ENCODE peak calls at places on chromosomes 5 and 9, in seven cellular contexts. M, A, Z, O, Q, I and R are unnamed samples.

GRCh38 chr9:87270241-87271234 is 227.1 kb upstream of the DAPK1 start:
- DNase-seq in Z (no peak), M (no peak), I (peak), O (no peak), Q (peak), A (no peak), R (no peak)

GRCh38 chr5:137735531-137736284 is at the start of gene KLHL3:
- DNase-seq in I (peak), A (peak), M (no peak), O (no peak), Z (no peak), Q (peak), R (peak)

GRCh38 chr5:133407277-133407632 is 205.1 kb downstream of the FSTL4 start:
- DNase-seq in M (no peak), Q (no peak), A (no peak), I (no peak), Z (no peak), O (no peak), R (no peak)

GRCh38 chr5:43555895-43556606 is 826 bp downstream of the PAIP1 start:
- DNase-seq in I (peak), M (peak), Z (peak), O (peak), Q (peak), A (no peak), R (peak)

GRCh38 chr5:90803891-90804290 is 245.3 kb downstream of the ADGRV1 start:
- DNase-seq in I (no peak), A (no peak), M (no peak), Z (no peak), Q (no peak), O (no peak), R (no peak)

GRCh38 chr5:54007822-54008777 is 302.3 kb downstream of the ARL15 start:
- DNase-seq in A (no peak), Z (no peak), Q (peak), M (no peak), I (no peak), O (no peak), R (no peak)

GRCh38 chr5:159510282-159510681 is 180.0 kb upstream of the IL12B start:
- DNase-seq in I (peak), O (no peak), A (no peak), Q (peak), Z (no peak), M (no peak), R (peak)

GRCh38 chr5:103424453-103425205 is 138.0 kb downstream of the NUDT12 start:
- DNase-seq in O (no peak), A (no peak), M (no peak), Z (no peak), I (no peak), Q (peak), R (no peak)

GRCh38 chr9:15250013-15250412 is 57.0 kb downstream of the TTC39B start:
- DNase-seq in O (no peak), I (no peak), M (no peak), A (no peak), Q (no peak), Z (no peak), R (no peak)

GRCh38 chr5:10233505-10233904 is 16.2 kb downstream of the ATPSCKMT start:
- DNase-seq in I (peak), M (no peak), Z (no peak), A (no peak), O (no peak), Q (peak), R (peak)

GRCh38 chr5:73529081-73529480 is 30.8 kb downstream of the BTF3 start:
- DNase-seq in Z (no peak), Q (no peak), A (no peak), O (no peak), M (no peak), I (no peak), R (no peak)

GRCh38 chr5:160030631-160031377 is 21.9 kb downstream of the TTC1 start:
- DNase-seq in I (no peak), M (no peak), Q (peak), Z (no peak), O (no peak), A (no peak), R (no peak)

GRCh38 chr9:101437806-101438232 is 2.2 kb upstream of the ALDOB start:
- DNase-seq in O (no peak), M (no peak), I (no peak), Q (no peak), A (no peak), Z (no peak), R (no peak)

GRCh38 chr5:143416411-143416810 is 12.9 kb upstream of the NR3C1 start:
- DNase-seq in A (no peak), O (no peak), Q (no peak), Z (no peak), M (no peak), I (no peak), R (no peak)

GRCh38 chr5:138901716-138902115 is 26.6 kb upstream of the LRRTM2 start:
- DNase-seq in Z (peak), A (no peak), M (no peak), I (no peak), Q (no peak), O (no peak), R (no peak)

GRCh38 chr5:143435207-143435657 is 31.7 kb upstream of the NR3C1 start:
- DNase-seq in Q (peak), M (no peak), Z (no peak), I (no peak), A (no peak), O (no peak), R (no peak)

GRCh38 chr9:115594551-115594950 is 476.6 kb upstream of the TNC start:
- DNase-seq in Z (no peak), M (no peak), I (no peak), Q (peak), O (no peak), A (no peak), R (no peak)

GRCh38 chr5:76221311-76221710 is 138.1 kb downstream of the SV2C start:
- DNase-seq in Z (no peak), A (no peak), M (no peak), O (no peak), Q (no peak), I (no peak), R (no peak)

GRCh38 chr5:150503977-150504620 is 3.8 kb upstream of the NDST1 start:
- DNase-seq in Q (no peak), I (no peak), A (no peak), O (no peak), Z (peak), M (no peak), R (peak)

GRCh38 chr5:54514841-54515432 is 2.6 kb upstream of the SNX18 start:
- DNase-seq in Z (no peak), O (no peak), Q (peak), M (no peak), I (no peak), A (no peak), R (no peak)

GRCh38 chr9:122819791-122820489 is 8.4 kb downstream of the PDCL start:
- DNase-seq in M (no peak), O (no peak), Q (peak), Z (no peak), I (no peak), A (no peak), R (no peak)

GRCh38 chr9:94065535-94065961 is 18.7 kb upstream of the PTPDC1 start:
- DNase-seq in Z (peak), M (peak), Q (peak), I (peak), O (peak), A (peak), R (peak)

GRCh38 chr9:87771251-87772006 is 45.5 kb downstream of the CTSL start:
- DNase-seq in M (no peak), Z (no peak), Q (no peak), I (no peak), A (no peak), O (no peak), R (peak)

GRCh38 chr9:95764490-95764889 is 111.0 kb upstream of the ERCC6L2 start:
- DNase-seq in A (no peak), I (no peak), O (no peak), Z (no peak), M (no peak), Q (peak), R (no peak)